ENCODE peak calls at places on chromosomes 11 and 22, in six cellular contexts. K is body of pancreas, Z is HCT116, L is heart left ventricle, H is right lobe of liver, I is adrenal gland. J is an unnamed sample.

GRCh38 chr22:35648066-35649025 is at the start of gene APOL6:
- DNase-seq in K (no peak), Z (no peak), L (no peak), H (peak), I (peak), J (peak)

GRCh38 chr22:44317163-44317455 is 4.4 kb upstream of the SHISAL1 start:
- DNase-seq in K (no peak), Z (no peak), L (no peak), H (no peak), I (no peak), J (no peak)

GRCh38 chr11:33633251-33634003 is 67.2 kb downstream of the C11orf91 start:
- DNase-seq in K (no peak), Z (peak), L (no peak), H (no peak), I (no peak), J (no peak)

GRCh38 chr11:86660011-86660595 is 12.3 kb downstream of the ME3 start:
- DNase-seq in K (no peak), Z (no peak), L (no peak), H (no peak), I (no peak), J (no peak)

GRCh38 chr11:128308793-128309192 is 278.6 kb downstream of the ETS1 start:
- DNase-seq in K (no peak), Z (no peak), L (no peak), H (no peak), I (no peak), J (no peak)

GRCh38 chr11:58927393-58928081 is 11.8 kb upstream of the GLYATL1 start:
- DNase-seq in K (peak), Z (no peak), L (no peak), H (peak), I (no peak), J (no peak)

GRCh38 chr11:73237471-73238290 is 19.6 kb downstream of the P2RY2 start:
- DNase-seq in K (no peak), Z (no peak), L (peak), H (no peak), I (peak), J (peak)

GRCh38 chr11:59753650-59754493 is 1.3 kb upstream of the STX3 start:
- DNase-seq in K (peak), Z (peak), L (peak), H (peak), I (peak), J (peak)

GRCh38 chr11:113419426-113420003 is 31.9 kb downstream of the ANKK1 start:
- DNase-seq in K (no peak), Z (no peak), L (no peak), H (no peak), I (no peak), J (no peak)

GRCh38 chr11:97463891-97464290 is 1074.1 kb downstream of the JRKL start:
- DNase-seq in K (no peak), Z (no peak), L (peak), H (no peak), I (no peak), J (no peak)

GRCh38 chr11:112513936-112514716 is 253.5 kb upstream of the PLET1 start:
- DNase-seq in K (no peak), Z (no peak), L (no peak), H (no peak), I (no peak), J (no peak)

GRCh38 chr11:10550503-10550902 is 9.5 kb upstream of the RNF141 start:
- DNase-seq in K (no peak), Z (no peak), L (no peak), H (no peak), I (no peak), J (no peak)

GRCh38 chr11:120746836-120747609 is 235.5 kb downstream of the GRIK4 start:
- DNase-seq in K (no peak), Z (no peak), L (no peak), H (no peak), I (no peak), J (no peak)

GRCh38 chr22:44887941-44888366 is 121.9 kb downstream of the PHF21B start:
- DNase-seq in K (no peak), Z (no peak), L (no peak), H (peak), I (no peak), J (no peak)

GRCh38 chr11:106466441-106467190 is 389.2 kb downstream of the AASDHPPT start:
- DNase-seq in K (no peak), Z (no peak), L (no peak), H (no peak), I (no peak), J (no peak)

GRCh38 chr11:637593-638507 is 781 bp downstream of the DRD4 start:
- DNase-seq in K (no peak), Z (no peak), L (no peak), H (no peak), I (no peak), J (no peak)

DNA sequence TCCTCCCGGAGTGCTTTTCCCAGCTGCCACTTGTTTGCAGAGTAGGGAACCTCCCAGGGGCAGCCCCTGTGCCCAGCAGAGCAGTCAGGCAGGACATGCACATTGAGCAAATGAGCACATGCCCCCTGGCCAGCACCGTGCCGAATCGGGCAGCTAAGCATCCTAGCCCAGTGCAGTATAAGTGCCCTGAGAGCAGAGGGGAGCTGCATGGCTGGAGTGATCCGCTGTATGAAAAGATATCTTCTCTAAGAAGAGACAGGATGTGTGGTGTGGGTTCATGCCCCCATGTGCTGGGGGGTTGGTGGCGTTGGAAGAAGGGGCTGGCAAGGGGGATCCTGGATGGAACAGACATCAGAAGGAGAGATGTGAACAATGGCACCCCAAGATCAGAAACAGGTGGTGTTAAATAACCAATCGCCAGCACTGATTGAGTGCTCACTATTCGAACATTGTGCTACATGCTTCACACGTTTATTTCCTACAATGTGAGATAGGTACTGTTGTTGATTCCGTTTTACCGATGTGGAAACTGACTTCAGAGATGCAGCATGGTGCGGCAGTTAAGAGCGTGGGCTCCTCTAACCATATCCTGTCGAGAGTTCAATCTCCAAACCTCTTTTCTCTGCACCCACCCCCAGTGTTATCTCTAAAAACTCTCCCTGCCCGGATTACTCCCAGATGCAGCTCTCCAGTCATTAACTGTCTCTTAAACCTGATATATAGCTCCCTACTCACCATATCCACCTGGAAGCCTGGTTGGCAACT is 1.3 kb downstream of the AIP start:
- DNase-seq in K (no peak), Z (no peak), L (peak), H (no peak), I (no peak), J (no peak)
- TF ChIP-seq POLR2A in K (no peak), Z (no peak), L (no peak), H (no peak), I (no peak), J (no peak)

GRCh38 chr22:41857860-41858199 is 24.9 kb downstream of the SREBF2 start:
- DNase-seq in K (no peak), Z (no peak), L (no peak), H (no peak), I (no peak), J (no peak)
- TF ChIP-seq CTCF in K (no peak), Z (no peak), L (no peak), H (no peak), I (no peak), J (no peak)

GRCh38 chr11:110972640-110973039 is 260.4 kb upstream of the ARHGAP20 start:
- DNase-seq in K (no peak), Z (no peak), L (no peak), H (no peak), I (peak), J (no peak)
- TF ChIP-seq POLR2A in K (no peak), Z (no peak), L (no peak), H (no peak), I (no peak), J (no peak)

DNA sequence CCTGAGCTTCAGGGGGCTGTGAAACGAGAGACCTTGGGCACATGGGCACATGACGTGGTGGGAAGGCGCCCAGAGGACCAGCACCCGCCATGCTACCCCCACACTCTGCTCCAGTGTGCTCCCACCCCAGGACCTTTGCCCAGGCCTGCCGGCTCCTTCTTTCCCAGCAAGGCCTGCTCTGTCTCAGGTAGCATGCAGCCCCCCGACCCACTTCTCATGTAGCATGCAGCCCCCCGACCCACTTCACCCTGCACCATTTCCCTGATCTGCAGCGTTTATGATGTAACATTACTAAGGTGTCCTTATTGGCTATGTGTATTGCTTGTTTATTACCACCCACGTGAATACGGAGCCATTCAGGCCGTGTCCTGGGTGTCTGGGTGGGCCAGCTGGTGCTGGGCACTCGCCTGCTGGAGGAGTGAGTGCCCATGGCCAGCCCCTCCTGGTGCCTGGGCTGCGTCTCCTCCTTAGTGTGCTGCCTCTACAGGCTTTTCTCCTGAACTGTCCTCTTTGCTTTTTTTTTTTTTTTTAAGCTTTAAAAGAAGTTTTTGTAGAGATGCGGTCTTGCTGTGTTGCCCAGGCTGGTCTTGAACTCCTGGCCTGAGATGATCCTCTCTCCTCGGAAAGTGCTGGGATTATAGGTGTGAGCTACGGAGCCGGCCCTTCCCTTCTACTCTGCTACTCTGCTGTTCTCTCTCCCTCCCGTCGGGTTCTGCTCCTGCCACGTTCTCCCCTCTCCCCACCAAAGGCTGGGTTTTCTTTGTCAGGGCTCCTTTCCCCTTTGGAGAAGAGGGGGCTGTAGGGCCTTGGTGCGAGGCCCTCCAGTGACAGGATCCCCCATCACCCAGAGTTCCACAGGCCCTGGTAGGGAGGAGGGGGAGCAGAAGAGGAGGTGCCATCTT is 29.4 kb downstream of the LRP5 start:
- DNase-seq in K (no peak), Z (no peak), L (no peak), H (no peak), I (no peak), J (no peak)
- TF ChIP-seq CTCF in K (no peak), Z (no peak), L (no peak), H (no peak), I (no peak), J (no peak)

DNA sequence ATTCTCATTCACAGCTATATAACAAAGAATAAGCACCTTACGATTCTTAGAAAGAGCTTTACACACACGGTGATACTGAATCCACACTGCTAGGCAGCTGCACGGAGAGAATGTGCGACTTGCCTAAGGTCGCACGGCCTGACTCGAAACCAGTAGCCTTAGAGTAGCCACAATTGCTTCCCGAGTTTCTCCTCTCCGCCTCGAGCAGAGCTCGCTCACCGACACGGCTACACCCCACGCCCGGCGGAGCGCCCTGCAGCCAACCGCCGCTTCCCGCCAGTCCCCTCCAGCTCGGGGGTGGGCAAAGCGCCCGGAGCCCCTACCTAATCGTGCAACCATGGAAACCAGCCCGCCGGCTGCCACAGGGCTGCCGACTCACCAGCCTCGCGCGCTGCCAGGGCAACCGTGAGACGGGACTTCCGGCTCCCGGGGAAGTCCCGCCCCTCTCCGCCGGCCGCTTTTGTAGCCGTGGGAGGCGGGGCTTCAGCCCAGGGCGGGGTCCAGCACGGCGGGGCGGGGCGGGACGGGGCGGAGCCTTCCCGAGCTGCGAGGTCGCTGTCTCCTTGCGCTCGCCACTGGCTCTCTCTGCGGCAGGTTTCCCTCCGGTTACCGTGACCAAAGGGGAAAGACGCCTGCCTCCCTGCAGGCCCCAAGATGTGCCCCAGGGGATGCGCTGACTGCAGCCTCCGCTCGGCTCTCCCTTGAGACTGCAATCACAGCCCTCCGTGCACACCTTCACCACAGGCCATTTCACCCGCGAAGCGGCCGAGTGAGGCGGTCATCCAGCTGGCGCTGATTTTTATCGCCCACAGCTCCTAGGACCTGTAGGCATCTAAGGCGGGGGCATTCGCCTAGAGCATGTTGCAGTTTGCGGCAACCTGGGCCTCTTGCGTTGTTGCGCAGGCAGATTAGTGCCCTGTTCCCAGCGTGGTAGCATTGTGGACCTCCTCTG is 1.1 kb downstream of the BSCL2 start:
- DNase-seq in K (peak), Z (peak), L (peak), H (peak), I (peak), J (peak)
- TF ChIP-seq POLR2A in K (peak), Z (no peak), L (no peak), H (peak), I (peak), J (peak)

GRCh38 chr11:119572481-119573424 is 149.8 kb upstream of the THY1 start:
- DNase-seq in K (no peak), Z (peak), L (no peak), H (no peak), I (no peak), J (no peak)
- TF ChIP-seq CTCF in K (no peak), Z (peak), L (no peak), H (no peak), I (no peak), J (no peak)

DNA sequence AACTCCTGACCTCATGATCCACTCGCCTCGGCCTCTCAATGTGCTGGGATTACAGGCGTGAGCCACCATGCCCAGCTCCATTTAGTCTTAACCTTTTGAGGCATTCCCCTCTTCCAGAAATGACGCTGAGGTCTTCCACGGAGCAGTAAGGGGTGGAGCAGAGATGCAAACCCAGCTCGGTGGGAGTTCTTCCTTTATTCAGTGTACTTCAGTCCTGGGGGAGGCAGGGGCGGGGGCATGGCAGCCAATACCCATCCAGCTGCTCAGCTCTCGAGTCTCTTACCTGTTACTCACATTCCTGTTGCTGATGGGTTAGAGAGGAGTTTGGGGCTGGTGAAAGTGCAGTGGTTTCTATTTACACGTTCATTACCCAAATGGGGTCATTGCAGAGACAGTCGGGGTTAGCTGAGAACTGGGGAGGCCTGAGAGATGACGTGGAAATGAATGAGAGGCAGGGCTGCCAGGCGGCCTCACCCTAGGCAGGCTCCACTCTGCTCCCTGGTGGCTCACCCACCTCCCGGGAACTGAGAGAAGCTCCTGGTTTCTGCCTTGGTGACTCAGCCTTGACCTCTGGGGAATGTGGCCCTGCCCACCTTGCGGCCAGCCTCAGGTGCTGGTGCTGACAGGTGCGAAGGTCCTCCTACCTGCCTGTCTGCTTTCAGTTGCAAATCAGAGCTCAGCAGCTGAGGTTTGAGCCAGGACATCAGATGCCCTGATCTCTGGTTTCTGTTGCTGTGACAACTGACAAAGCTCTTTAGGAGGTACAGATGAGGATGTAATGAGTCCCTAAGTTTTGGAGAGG is 13.4 kb upstream of the ST14 start:
- DNase-seq in K (peak), Z (peak), L (no peak), H (no peak), I (peak), J (no peak)
- TF ChIP-seq POLR2A in K (peak), Z (no peak), L (no peak), H (no peak), I (no peak), J (no peak)